ENCODE peak calls at places on chromosome X, in nine cellular contexts. E is A549, D is A172, K is AG09309, M is cardiac fibroblast, I is RWPE1, Q is sciatic nerve, N is Daoy, U is WTC11. G is an unnamed sample.

GRCh38 chrX:119887721-119888425 is 7.8 kb upstream of the AKAP14 start:
- DNase-seq in E (peak), D (peak), K (no peak), M (peak), I (peak), Q (peak), N (peak), U (peak), G (no peak)

GRCh38 chrX:619812-620493 is 10.6 kb upstream of the SHOX start:
- DNase-seq in E (no peak), D (no peak), K (no peak), M (no peak), I (no peak), Q (no peak), N (no peak), U (peak), G (no peak)

GRCh38 chrX:39477031-39477430 is 620.7 kb downstream of the BCOR start:
- DNase-seq in E (no peak), D (no peak), K (no peak), M (no peak), I (no peak), Q (no peak), N (no peak), U (no peak), G (no peak)

GRCh38 chrX:17372052-17372451 is 2.9 kb upstream of the NHS start:
- DNase-seq in E (no peak), D (no peak), K (no peak), M (no peak), I (no peak), Q (no peak), N (no peak), U (no peak), G (no peak)

GRCh38 chrX:22666441-22666840 is 333.3 kb upstream of the DDX53 start:
- DNase-seq in E (no peak), D (peak), K (no peak), M (peak), I (no peak), Q (no peak), N (peak), U (peak), G (no peak)

GRCh38 chrX:112941209-112941788 is 100.7 kb upstream of the AMOT start:
- DNase-seq in E (no peak), D (no peak), K (no peak), M (no peak), I (no peak), Q (no peak), N (no peak), U (no peak), G (no peak)

GRCh38 chrX:13008189-13008533 is 33.3 kb downstream of the TMSB4X start:
- DNase-seq in E (no peak), D (no peak), K (no peak), M (no peak), I (no peak), Q (no peak), N (no peak), U (no peak), G (no peak)

GRCh38 chrX:97065066-97065465 is 181.4 kb downstream of the RPA4 start:
- DNase-seq in E (no peak), D (no peak), K (no peak), M (no peak), I (no peak), Q (no peak), N (no peak), U (no peak), G (no peak)

GRCh38 chrX:152937236-152937635 is 39.4 kb downstream of the ZNF185 start:
- DNase-seq in E (no peak), D (no peak), K (no peak), M (no peak), I (no peak), Q (no peak), N (no peak), U (no peak), G (no peak)

GRCh38 chrX:132651411-132652086 is 162.7 kb upstream of the MBNL3 start:
- DNase-seq in E (no peak), D (peak), K (peak), M (no peak), I (no peak), Q (no peak), N (peak), U (peak), G (no peak)

GRCh38 chrX:132217203-132218073 is 1.8 kb downstream of the RAP2C start:
- DNase-seq in E (peak), D (peak), K (no peak), M (peak), I (peak), Q (peak), N (peak), U (peak), G (peak)

GRCh38 chrX:30215357-30215843 is at the start of gene MAGEB2:
- DNase-seq in E (no peak), D (no peak), K (no peak), M (no peak), I (no peak), Q (no peak), N (peak), U (peak), G (no peak)